ENCODE peak calls at places on chromosome 10, in eight cellular contexts. One of them, this sample, is unnamed.

GRCh38 chr10:10044959-10045764 is 972.5 kb upstream of the CELF2 start:
- DNase-seq in cardiac muscle cell: no peak
- DNase-seq in bronchial epithelial cell: no peak
- DNase-seq in uterus: no peak
- DNase-seq in IMR-90: no peak
- DNase-seq in endodermal cell: no peak
- DNase-seq in CD8-positive, alpha-beta T cell: no peak
- DNase-seq in HFFc6: no peak
- DNase-seq in this sample: no peak

GRCh38 chr10:128922619-128923018 is 544.4 kb upstream of the MGMT start:
- DNase-seq in cardiac muscle cell: no peak
- DNase-seq in bronchial epithelial cell: no peak
- DNase-seq in uterus: peak; percentile 28
- DNase-seq in IMR-90: no peak
- DNase-seq in endodermal cell: no peak
- DNase-seq in CD8-positive, alpha-beta T cell: no peak
- DNase-seq in HFFc6: no peak
- DNase-seq in this sample: no peak

GRCh38 chr10:49083256-49083655 is 32.1 kb downstream of the VSTM4 start:
- DNase-seq in cardiac muscle cell: peak; percentile 5
- DNase-seq in bronchial epithelial cell: no peak
- DNase-seq in uterus: peak; percentile 59
- DNase-seq in IMR-90: no peak
- DNase-seq in endodermal cell: peak; percentile 28
- DNase-seq in CD8-positive, alpha-beta T cell: no peak
- DNase-seq in HFFc6: no peak
- DNase-seq in this sample: no peak

GRCh38 chr10:90222372-90222771 is 521.0 kb downstream of the KIF20B start:
- DNase-seq in cardiac muscle cell: peak; percentile 60
- DNase-seq in bronchial epithelial cell: peak; percentile 85
- DNase-seq in uterus: no peak
- DNase-seq in IMR-90: peak; percentile 80
- DNase-seq in endodermal cell: no peak
- DNase-seq in CD8-positive, alpha-beta T cell: no peak
- DNase-seq in HFFc6: peak; percentile 12
- DNase-seq in this sample: no peak

GRCh38 chr10:10818082-10818481 is 199.6 kb upstream of the CELF2 start:
- DNase-seq in cardiac muscle cell: no peak
- DNase-seq in bronchial epithelial cell: no peak
- DNase-seq in uterus: peak; percentile 45
- DNase-seq in IMR-90: peak; percentile 66
- DNase-seq in endodermal cell: no peak
- DNase-seq in CD8-positive, alpha-beta T cell: no peak
- DNase-seq in HFFc6: no peak
- DNase-seq in this sample: no peak

GRCh38 chr10:101218423-101219136 is 10.7 kb downstream of the LBX1 start:
- DNase-seq in cardiac muscle cell: no peak
- DNase-seq in bronchial epithelial cell: no peak
- DNase-seq in uterus: no peak
- DNase-seq in IMR-90: no peak
- DNase-seq in endodermal cell: peak; percentile 48
- DNase-seq in CD8-positive, alpha-beta T cell: no peak
- DNase-seq in HFFc6: no peak
- DNase-seq in this sample: no peak

GRCh38 chr10:71547841-71548493 is 151.2 kb downstream of the CDH23 start:
- DNase-seq in cardiac muscle cell: peak; percentile 85
- DNase-seq in bronchial epithelial cell: no peak
- DNase-seq in uterus: peak; percentile 68
- DNase-seq in IMR-90: peak; percentile 15
- DNase-seq in endodermal cell: no peak
- DNase-seq in CD8-positive, alpha-beta T cell: no peak
- DNase-seq in HFFc6: no peak
- DNase-seq in this sample: no peak

GRCh38 chr10:20855398-20856038 is 41.6 kb downstream of the NEBL start:
- DNase-seq in cardiac muscle cell: peak; percentile 65
- DNase-seq in bronchial epithelial cell: peak; percentile 43
- DNase-seq in uterus: no peak
- DNase-seq in IMR-90: peak; percentile 35
- DNase-seq in endodermal cell: no peak
- DNase-seq in CD8-positive, alpha-beta T cell: no peak
- DNase-seq in HFFc6: no peak
- DNase-seq in this sample: no peak

GRCh38 chr10:24873281-24873683 is 79.1 kb downstream of the PRTFDC1 start:
- DNase-seq in cardiac muscle cell: peak; percentile 97
- DNase-seq in bronchial epithelial cell: peak; percentile 96
- DNase-seq in uterus: no peak
- DNase-seq in IMR-90: peak; percentile 95
- DNase-seq in endodermal cell: no peak
- DNase-seq in CD8-positive, alpha-beta T cell: no peak
- DNase-seq in HFFc6: peak; percentile 93
- DNase-seq in this sample: no peak

GRCh38 chr10:11489591-11489990 is 121.9 kb downstream of the USP6NL start:
- DNase-seq in cardiac muscle cell: no peak
- DNase-seq in bronchial epithelial cell: no peak
- DNase-seq in uterus: no peak
- DNase-seq in IMR-90: no peak
- DNase-seq in endodermal cell: no peak
- DNase-seq in CD8-positive, alpha-beta T cell: no peak
- DNase-seq in HFFc6: no peak
- DNase-seq in this sample: no peak

GRCh38 chr10:3393958-3394357 is 221.4 kb upstream of the PITRM1 start:
- DNase-seq in cardiac muscle cell: no peak
- DNase-seq in bronchial epithelial cell: no peak
- DNase-seq in uterus: no peak
- DNase-seq in IMR-90: no peak
- DNase-seq in endodermal cell: no peak
- DNase-seq in CD8-positive, alpha-beta T cell: no peak
- DNase-seq in HFFc6: no peak
- DNase-seq in this sample: no peak

GRCh38 chr10:60446855-60447254 is 57.2 kb upstream of the ANK3 start:
- DNase-seq in cardiac muscle cell: peak; percentile 36
- DNase-seq in bronchial epithelial cell: peak; percentile 57
- DNase-seq in uterus: no peak
- DNase-seq in IMR-90: no peak
- DNase-seq in endodermal cell: no peak
- DNase-seq in CD8-positive, alpha-beta T cell: no peak
- DNase-seq in HFFc6: no peak
- DNase-seq in this sample: no peak

GRCh38 chr10:133474027-133474426 is 20.3 kb downstream of the SCART1 start:
- DNase-seq in cardiac muscle cell: no peak
- DNase-seq in bronchial epithelial cell: no peak
- DNase-seq in uterus: no peak
- DNase-seq in IMR-90: no peak
- DNase-seq in endodermal cell: no peak
- DNase-seq in CD8-positive, alpha-beta T cell: no peak
- DNase-seq in HFFc6: no peak
- DNase-seq in this sample: no peak

GRCh38 chr10:4704034-4704545 is 121.9 kb upstream of the AKR1E2 start:
- DNase-seq in cardiac muscle cell: peak; percentile 95
- DNase-seq in bronchial epithelial cell: peak; percentile 99
- DNase-seq in uterus: no peak
- DNase-seq in IMR-90: peak; percentile 93
- DNase-seq in endodermal cell: no peak
- DNase-seq in CD8-positive, alpha-beta T cell: no peak
- DNase-seq in HFFc6: peak; percentile 96
- DNase-seq in this sample: no peak

GRCh38 chr10:15695852-15696251 is 23.9 kb downstream of the ITGA8 start:
- DNase-seq in cardiac muscle cell: no peak
- DNase-seq in bronchial epithelial cell: no peak
- DNase-seq in uterus: no peak
- DNase-seq in IMR-90: no peak
- DNase-seq in endodermal cell: peak; percentile 79
- DNase-seq in CD8-positive, alpha-beta T cell: no peak
- DNase-seq in HFFc6: no peak
- DNase-seq in this sample: no peak

GRCh38 chr10:132517951-132518521 is 19.6 kb upstream of the INPP5A start:
- DNase-seq in cardiac muscle cell: no peak
- DNase-seq in bronchial epithelial cell: no peak
- DNase-seq in uterus: peak; percentile 51
- DNase-seq in IMR-90: no peak
- DNase-seq in endodermal cell: peak; percentile 81
- DNase-seq in CD8-positive, alpha-beta T cell: no peak
- DNase-seq in HFFc6: no peak
- DNase-seq in this sample: no peak

GRCh38 chr10:132105302-132105995 is 39.7 kb downstream of the JAKMIP3 start:
- DNase-seq in cardiac muscle cell: no peak
- DNase-seq in bronchial epithelial cell: no peak
- DNase-seq in uterus: no peak
- DNase-seq in IMR-90: no peak
- DNase-seq in endodermal cell: peak; percentile 20
- DNase-seq in CD8-positive, alpha-beta T cell: peak; percentile 32
- DNase-seq in HFFc6: no peak
- DNase-seq in this sample: no peak

GRCh38 chr10:110141747-110142625 is 65.4 kb upstream of the MXI1 start:
- DNase-seq in cardiac muscle cell: peak; percentile 55
- DNase-seq in bronchial epithelial cell: no peak
- DNase-seq in uterus: no peak
- DNase-seq in IMR-90: no peak
- DNase-seq in endodermal cell: no peak
- DNase-seq in CD8-positive, alpha-beta T cell: no peak
- DNase-seq in HFFc6: no peak
- DNase-seq in this sample: no peak

GRCh38 chr10:110405401-110405800 is 92.3 kb upstream of the DUSP5 start:
- DNase-seq in cardiac muscle cell: no peak
- DNase-seq in bronchial epithelial cell: no peak
- DNase-seq in uterus: no peak
- DNase-seq in IMR-90: no peak
- DNase-seq in endodermal cell: no peak
- DNase-seq in CD8-positive, alpha-beta T cell: no peak
- DNase-seq in HFFc6: no peak
- DNase-seq in this sample: no peak

GRCh38 chr10:102229810-102230263 is 3.7 kb downstream of the ELOVL3 start:
- DNase-seq in cardiac muscle cell: peak; percentile 80
- DNase-seq in bronchial epithelial cell: peak; percentile 73
- DNase-seq in uterus: peak; percentile 79
- DNase-seq in IMR-90: peak; percentile 65
- DNase-seq in endodermal cell: peak; percentile 95
- DNase-seq in CD8-positive, alpha-beta T cell: peak; percentile 91
- DNase-seq in HFFc6: peak; percentile 42
- DNase-seq in this sample: peak; percentile 87

GRCh38 chr10:113646337-113647201 is 17.3 kb downstream of the NRAP start:
- DNase-seq in cardiac muscle cell: no peak
- DNase-seq in bronchial epithelial cell: no peak
- DNase-seq in uterus: no peak
- DNase-seq in IMR-90: no peak
- DNase-seq in endodermal cell: no peak
- DNase-seq in CD8-positive, alpha-beta T cell: no peak
- DNase-seq in HFFc6: no peak
- DNase-seq in this sample: no peak

GRCh38 chr10:97810476-97810875 is 38.7 kb upstream of the SFRP5 start:
- DNase-seq in cardiac muscle cell: no peak
- DNase-seq in bronchial epithelial cell: peak; percentile 76
- DNase-seq in uterus: no peak
- DNase-seq in IMR-90: peak; percentile 12
- DNase-seq in endodermal cell: no peak
- DNase-seq in CD8-positive, alpha-beta T cell: no peak
- DNase-seq in HFFc6: peak; percentile 11
- DNase-seq in this sample: no peak

GRCh38 chr10:7424315-7424714 is 13.5 kb upstream of the SFMBT2 start:
- DNase-seq in cardiac muscle cell: no peak
- DNase-seq in bronchial epithelial cell: no peak
- DNase-seq in uterus: no peak
- DNase-seq in IMR-90: no peak
- DNase-seq in endodermal cell: peak; percentile 64
- DNase-seq in CD8-positive, alpha-beta T cell: peak; percentile 70
- DNase-seq in HFFc6: no peak
- DNase-seq in this sample: no peak
- TF ChIP-seq CTCF in cardiac muscle cell: no peak
- TF ChIP-seq CTCF in bronchial epithelial cell: no peak
- TF ChIP-seq CTCF in uterus: no peak
- TF ChIP-seq CTCF in IMR-90: no peak
- TF ChIP-seq CTCF in endodermal cell: no peak
- TF ChIP-seq CTCF in CD8-positive, alpha-beta T cell: no peak
- TF ChIP-seq CTCF in HFFc6: no peak
- TF ChIP-seq CTCF in this sample: no peak

DNA sequence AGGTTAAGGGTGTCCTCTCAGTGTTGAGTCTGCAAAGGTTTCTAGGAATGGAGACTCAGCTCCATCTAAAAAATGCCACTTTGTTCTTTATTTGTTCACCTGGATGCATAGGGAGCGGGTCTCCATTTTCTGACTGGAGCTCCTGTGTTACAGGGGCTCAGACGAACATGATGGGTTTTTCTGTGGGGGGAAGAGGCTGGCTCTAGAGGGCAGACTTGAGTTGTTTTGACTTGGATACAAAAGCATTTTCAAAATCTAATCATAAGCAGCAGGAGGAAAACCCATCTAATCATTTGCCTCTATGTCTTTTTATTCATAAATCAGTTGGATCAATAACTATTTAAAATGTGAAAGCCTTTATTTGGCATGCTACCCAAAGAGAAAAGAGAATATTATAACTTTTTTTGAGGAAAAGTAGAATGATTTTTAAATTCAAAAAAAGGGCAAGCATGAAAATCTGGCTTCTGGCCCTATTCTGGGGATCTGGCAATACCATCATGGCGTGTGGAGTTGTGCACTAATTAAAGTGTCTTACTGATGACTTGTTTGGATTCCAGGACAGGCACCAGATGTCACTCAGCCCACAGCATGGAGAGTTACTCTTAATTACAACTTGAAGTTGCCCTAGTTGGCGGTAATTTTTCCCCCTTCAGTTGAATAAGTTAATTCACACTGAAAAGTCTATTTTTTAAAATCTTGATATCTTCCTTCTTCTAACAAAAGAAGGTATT is 594.9 kb downstream of the REEP3 start:
- DNase-seq in cardiac muscle cell: peak; percentile 6
- DNase-seq in bronchial epithelial cell: peak; percentile 5
- DNase-seq in uterus: no peak
- DNase-seq in IMR-90: no peak
- DNase-seq in endodermal cell: peak; percentile 82
- DNase-seq in CD8-positive, alpha-beta T cell: no peak
- DNase-seq in HFFc6: no peak
- DNase-seq in this sample: peak; percentile 19
- TF ChIP-seq CTCF in cardiac muscle cell: peak; percentile 50
- TF ChIP-seq CTCF in bronchial epithelial cell: peak; percentile 21
- TF ChIP-seq CTCF in uterus: no peak
- TF ChIP-seq CTCF in IMR-90: peak; percentile 34
- TF ChIP-seq CTCF in endodermal cell: peak; percentile 80
- TF ChIP-seq CTCF in CD8-positive, alpha-beta T cell: no peak
- TF ChIP-seq CTCF in HFFc6: no peak
- TF ChIP-seq CTCF in this sample: peak; percentile 38

DNA sequence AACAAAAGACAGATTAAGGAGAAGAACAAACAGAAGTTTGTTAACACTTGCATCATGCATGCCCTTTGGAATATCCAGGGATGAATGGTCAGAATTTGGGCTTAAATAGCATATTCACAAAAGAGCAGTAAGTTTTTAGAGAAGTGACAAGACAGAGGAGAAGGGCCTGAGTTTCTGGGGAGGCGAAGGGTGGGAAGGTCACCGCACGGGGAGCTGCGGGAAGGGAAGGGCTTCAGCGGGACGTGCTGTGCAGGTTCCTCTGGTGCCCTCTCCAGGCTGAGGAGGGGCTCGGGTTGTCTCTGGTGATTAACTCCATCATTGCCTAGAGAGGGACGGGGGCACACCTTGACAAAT is 10.4 kb upstream of the ZNF22 start:
- DNase-seq in cardiac muscle cell: no peak
- DNase-seq in bronchial epithelial cell: no peak
- DNase-seq in uterus: no peak
- DNase-seq in IMR-90: no peak
- DNase-seq in endodermal cell: peak; percentile 88
- DNase-seq in CD8-positive, alpha-beta T cell: peak; percentile 15
- DNase-seq in HFFc6: no peak
- DNase-seq in this sample: no peak
- TF ChIP-seq CTCF in cardiac muscle cell: peak; percentile 29
- TF ChIP-seq CTCF in bronchial epithelial cell: peak; percentile 66
- TF ChIP-seq CTCF in uterus: no peak
- TF ChIP-seq CTCF in IMR-90: peak; percentile 8
- TF ChIP-seq CTCF in endodermal cell: peak; percentile 82
- TF ChIP-seq CTCF in CD8-positive, alpha-beta T cell: no peak
- TF ChIP-seq CTCF in HFFc6: peak; percentile 23
- TF ChIP-seq CTCF in this sample: peak; percentile 9

GRCh38 chr10:127524229-127524628 is 24.9 kb upstream of the NPS start:
- DNase-seq in cardiac muscle cell: no peak
- DNase-seq in bronchial epithelial cell: no peak
- DNase-seq in uterus: no peak
- DNase-seq in IMR-90: no peak
- DNase-seq in endodermal cell: peak; percentile 60
- DNase-seq in CD8-positive, alpha-beta T cell: no peak
- DNase-seq in HFFc6: no peak
- DNase-seq in this sample: no peak
- TF ChIP-seq CTCF in cardiac muscle cell: no peak
- TF ChIP-seq CTCF in bronchial epithelial cell: peak; percentile 6
- TF ChIP-seq CTCF in uterus: no peak
- TF ChIP-seq CTCF in IMR-90: no peak
- TF ChIP-seq CTCF in endodermal cell: peak; percentile 71
- TF ChIP-seq CTCF in CD8-positive, alpha-beta T cell: no peak
- TF ChIP-seq CTCF in HFFc6: no peak
- TF ChIP-seq CTCF in this sample: no peak

This sample was measured in GM13976.